ENCODE peak calls at places on chromosomes 2 and 18, in five cellular contexts. D is neural crest cell, L is ovary, P is progenitor cell of endocrine pancreas, C is natural killer cell. F is an unnamed sample.

GRCh38 chr2:236536727-236537398 is 32.8 kb upstream of the ACKR3 start:
- DNase-seq in C (peak), L (no peak), D (no peak), P (no peak), F (no peak)

GRCh38 chr2:183255406-183255805 is 131.2 kb downstream of the NUP35 start:
- DNase-seq in P (no peak), D (no peak), C (no peak), L (no peak), F (no peak)

GRCh38 chr2:143209570-143210445 is 80.6 kb downstream of the ARHGAP15 start:
- DNase-seq in D (no peak), L (no peak), C (no peak), P (no peak), F (no peak)

GRCh38 chr2:158486970-158487325 is 30.2 kb downstream of the PKP4 start:
- DNase-seq in P (no peak), C (no peak), D (no peak), L (no peak), F (no peak)

GRCh38 chr2:233602076-233602475 is 15.4 kb upstream of the UGT1A8 start:
- DNase-seq in D (no peak), C (no peak), P (no peak), L (no peak), F (no peak)

GRCh38 chr2:209380278-209380677 is 43.6 kb upstream of the MAP2 start:
- DNase-seq in P (no peak), C (no peak), D (no peak), L (no peak), F (no peak)

GRCh38 chr2:18860179-18860578 is 270.8 kb upstream of the NT5C1B start:
- DNase-seq in D (no peak), L (no peak), C (no peak), P (no peak), F (no peak)

GRCh38 chr2:119947535-119947934 is 65.3 kb upstream of the EPB41L5 start:
- DNase-seq in D (no peak), P (no peak), L (no peak), C (no peak), F (no peak)

GRCh38 chr18:79586436-79587297 is 92.9 kb upstream of the CTDP1 start:
- DNase-seq in D (no peak), L (peak), C (no peak), P (no peak), F (no peak)

GRCh38 chr2:21804151-21804550 is 680.4 kb downstream of the TDRD15 start:
- DNase-seq in L (no peak), P (no peak), C (no peak), D (no peak), F (no peak)

GRCh38 chr18:42159146-42159545 is 204.1 kb downstream of the PIK3C3 start:
- DNase-seq in L (no peak), P (no peak), D (no peak), C (no peak), F (no peak)

GRCh38 chr18:24014986-24015896 is 687 bp downstream of the TTC39C start:
- DNase-seq in D (peak), L (peak), P (no peak), C (peak), F (peak)

GRCh38 chr18:69648486-69648885 is 247.8 kb downstream of the DOK6 start:
- DNase-seq in D (no peak), P (no peak), L (no peak), C (no peak), F (no peak)

GRCh38 chr18:51070545-51070944 is 40.5 kb downstream of the SMAD4 start:
- DNase-seq in P (no peak), C (no peak), L (no peak), D (no peak), F (no peak)

GRCh38 chr18:54946149-54946581 is 13.1 kb downstream of the CCDC68 start:
- DNase-seq in L (no peak), P (no peak), C (no peak), D (no peak), F (no peak)

GRCh38 chr2:120436885-120437603 is 91.1 kb downstream of the INHBB start:
- DNase-seq in C (no peak), L (no peak), D (no peak), P (no peak), F (no peak)

GRCh38 chr2:136185991-136186771 is 68.2 kb upstream of the CXCR4 start:
- DNase-seq in P (no peak), L (no peak), C (no peak), D (no peak), F (no peak)

GRCh38 chr2:75002007-75002406 is 43.6 kb downstream of the POLE4 start:
- DNase-seq in P (no peak), C (no peak), D (no peak), L (no peak), F (no peak)

GRCh38 chr2:221025397-221025796 is 546.7 kb downstream of the EPHA4 start:
- DNase-seq in C (no peak), L (no peak), D (no peak), P (no peak), F (no peak)

GRCh38 chr18:57837917-57838548 is 34.9 kb upstream of the ATP8B1 start:
- DNase-seq in P (no peak), L (no peak), C (no peak), D (no peak), F (peak)

GRCh38 chr2:224038049-224038829 is 847 bp downstream of the SERPINE2 start:
- DNase-seq in P (peak), L (peak), C (peak), D (peak), F (no peak)

GRCh38 chr2:54750040-54750439 is 26.6 kb downstream of the EML6 start:
- DNase-seq in L (no peak), D (no peak), P (no peak), C (no peak), F (no peak)

GRCh38 chr2:26366957-26367356 is 20.4 kb upstream of the ADGRF3 start:
- DNase-seq in D (no peak), C (no peak), L (no peak), P (no peak), F (no peak)
- TF ChIP-seq CTCF in D (no peak), C (no peak), L (no peak), P (no peak), F (no peak)

GRCh38 chr2:43218221-43218549 is 8.2 kb downstream of the ZFP36L2 start:
- DNase-seq in L (peak), P (no peak), D (no peak), C (no peak), F (no peak)

GRCh38 chr2:43220229-43220981 is 6.0 kb downstream of the ZFP36L2 start:
- DNase-seq in D (no peak), L (no peak), C (no peak), P (no peak), F (no peak)

GRCh38 chr2:43219383-43220228 is 6.8 kb downstream of the ZFP36L2 start:
- DNase-seq in C (peak), L (peak), P (peak), D (peak), F (peak)

GRCh38 chr2:43217228-43218220 is 8.9 kb downstream of the ZFP36L2 start:
- DNase-seq in L (peak), C (no peak), P (no peak), D (no peak), F (no peak)

GRCh38 chr2:43218550-43219382 is 7.6 kb downstream of the ZFP36L2 start:
- DNase-seq in L (peak), C (peak), P (no peak), D (no peak), F (peak)
- TF ChIP-seq CTCF in L (no peak), C (no peak), P (no peak), D (peak), F (no peak)

DNA sequence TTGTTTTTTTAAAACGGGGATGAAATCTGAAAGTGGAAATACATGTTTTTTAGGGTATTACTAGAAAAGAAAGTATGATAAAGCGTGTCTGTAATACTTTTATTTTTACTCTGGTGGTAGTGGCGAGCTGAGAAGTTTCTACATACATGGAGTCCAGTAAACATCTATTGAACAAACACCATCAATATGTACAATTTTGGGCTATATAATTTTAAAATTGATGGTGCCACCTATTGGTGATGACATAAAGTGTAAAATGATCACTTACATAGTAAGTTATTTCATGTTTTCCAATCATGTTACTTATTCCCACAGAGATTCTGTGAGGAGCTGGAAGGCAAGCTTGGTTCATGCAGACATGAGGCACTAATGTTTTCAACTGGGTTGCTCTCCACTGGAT is 31.5 kb upstream of the NFE2L2 start:
- DNase-seq in P (no peak), C (no peak), L (no peak), D (no peak), F (no peak)
- TF ChIP-seq CTCF in P (peak), C (peak), L (peak), D (peak), F (no peak)

GRCh38 chr2:160292225-160292624 is 92.2 kb upstream of the ITGB6 start:
- DNase-seq in P (no peak), D (no peak), C (no peak), L (no peak), F (no peak)
- TF ChIP-seq CTCF in P (no peak), D (no peak), C (no peak), L (no peak), F (no peak)

GRCh38 chr2:207782238-207783030 is 12.7 kb upstream of the FZD5 start:
- DNase-seq in L (no peak), C (no peak), P (no peak), D (no peak), F (no peak)
- TF ChIP-seq CTCF in L (no peak), C (no peak), P (no peak), D (no peak), F (no peak)

DNA sequence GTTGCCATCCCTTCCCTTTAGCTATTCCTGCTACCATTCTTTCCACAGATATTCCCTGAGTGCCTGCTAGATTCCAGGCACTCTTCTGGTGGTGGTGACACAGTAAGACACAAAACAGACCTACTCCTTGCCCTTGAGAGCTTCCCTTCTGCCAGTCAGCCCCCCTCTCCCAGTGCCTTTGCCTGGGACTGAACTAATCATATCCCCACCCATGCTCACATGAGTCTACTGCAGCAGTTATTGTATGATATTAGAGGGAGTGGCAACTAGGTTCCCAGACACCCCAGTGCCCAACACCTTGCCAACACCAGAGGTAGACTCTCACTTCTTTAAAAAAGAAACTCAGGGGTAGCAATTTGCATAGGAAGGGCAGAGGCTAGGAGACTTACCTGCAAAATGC is 7.2 kb upstream of the LBH start:
- DNase-seq in D (no peak), P (no peak), C (no peak), L (no peak), F (no peak)
- TF ChIP-seq CTCF in D (no peak), P (no peak), C (no peak), L (no peak), F (no peak)

DNA sequence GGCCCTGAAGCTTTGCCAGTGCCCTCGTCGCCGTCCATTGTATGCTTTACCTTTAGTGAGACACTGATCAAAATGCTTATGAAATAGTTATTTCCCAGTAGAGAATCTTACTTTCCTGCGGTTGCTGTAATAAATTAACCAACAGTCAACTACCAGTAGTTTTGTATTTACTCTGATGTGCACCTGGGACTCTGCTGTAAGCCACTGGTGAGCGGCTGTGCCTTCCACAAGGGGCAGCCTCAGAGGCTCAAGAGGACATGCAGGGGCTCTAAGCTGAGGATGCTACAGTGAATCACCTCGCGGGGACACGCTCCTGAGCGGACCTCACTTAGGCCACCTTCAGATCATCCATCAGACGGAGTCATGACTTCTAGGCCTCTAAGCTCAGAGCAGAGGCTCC is 71.7 kb downstream of the BIN1 start:
- DNase-seq in L (no peak), D (no peak), C (no peak), P (no peak), F (no peak)
- TF ChIP-seq CTCF in L (no peak), D (no peak), C (no peak), P (no peak), F (no peak)

GRCh38 chr18:62323483-62324354 is 1.4 kb upstream of the TNFRSF11A start:
- DNase-seq in L (no peak), D (no peak), C (no peak), P (no peak), F (no peak)

GRCh38 chr18:62326646-62327348 is 1.7 kb downstream of the TNFRSF11A start:
- DNase-seq in P (no peak), L (no peak), C (no peak), D (no peak), F (no peak)

GRCh38 chr18:62324355-62324828 is 718 bp upstream of the TNFRSF11A start:
- DNase-seq in P (no peak), C (no peak), L (no peak), D (no peak), F (no peak)

GRCh38 chr18:62325806-62326645 is 916 bp downstream of the TNFRSF11A start:
- DNase-seq in L (no peak), P (peak), D (peak), C (peak), F (peak)

GRCh38 chr18:62324917-62325805 is at the start of gene TNFRSF11A:
- DNase-seq in L (no peak), D (no peak), P (peak), C (peak), F (peak)
- TF ChIP-seq CTCF in L (no peak), D (peak), P (peak), C (no peak), F (no peak)

F was measured in activated B cell treated with CpG ODN at 0.5 μM for 24 hours.